ENCODE peak calls at places on chromosomes 1 and 21, in nine cellular contexts. One of them, this sample, is unnamed.
A peak's percentile ranks its signal among the peaks of the same experiment; 100 is the strongest.

GRCh38 chr1:205580140-205580922 is 51.5 kb downstream of the ELK4 start:
- DNase-seq in tibial nerve: no peak
- DNase-seq in upper lobe of right lung: no peak
- DNase-seq in CD8-positive, alpha-beta T cell: no peak
- DNase-seq in GM06990: no peak
- DNase-seq in neural crest cell: no peak
- DNase-seq in esophagus muscularis mucosa: no peak
- DNase-seq in AG04450: no peak
- DNase-seq in fibroblast of lung: no peak
- DNase-seq in this sample: no peak

GRCh38 chr1:32351859-32352745 is 10.2 kb downstream of the FAM229A start:
- DNase-seq in tibial nerve: peak; percentile 39
- DNase-seq in upper lobe of right lung: no peak
- DNase-seq in CD8-positive, alpha-beta T cell: no peak
- DNase-seq in GM06990: no peak
- DNase-seq in neural crest cell: no peak
- DNase-seq in esophagus muscularis mucosa: no peak
- DNase-seq in AG04450: no peak
- DNase-seq in fibroblast of lung: peak; percentile 41
- DNase-seq in this sample: peak; percentile 56

GRCh38 chr1:94514095-94514727 is 27.3 kb downstream of the F3 start:
- DNase-seq in tibial nerve: peak; percentile 52
- DNase-seq in upper lobe of right lung: no peak
- DNase-seq in CD8-positive, alpha-beta T cell: no peak
- DNase-seq in GM06990: no peak
- DNase-seq in neural crest cell: peak; percentile 31
- DNase-seq in esophagus muscularis mucosa: no peak
- DNase-seq in AG04450: no peak
- DNase-seq in fibroblast of lung: no peak
- DNase-seq in this sample: peak; percentile 47

GRCh38 chr1:2981388-2981787 is 39.9 kb upstream of the ACTRT2 start:
- DNase-seq in tibial nerve: no peak
- DNase-seq in upper lobe of right lung: peak; percentile 30
- DNase-seq in CD8-positive, alpha-beta T cell: no peak
- DNase-seq in GM06990: no peak
- DNase-seq in neural crest cell: no peak
- DNase-seq in esophagus muscularis mucosa: no peak
- DNase-seq in AG04450: no peak
- DNase-seq in fibroblast of lung: no peak
- DNase-seq in this sample: no peak

GRCh38 chr1:165828103-165828558 is 717 bp downstream of the UCK2 start:
- DNase-seq in tibial nerve: no peak
- DNase-seq in upper lobe of right lung: peak; percentile 68
- DNase-seq in CD8-positive, alpha-beta T cell: no peak
- DNase-seq in GM06990: peak; percentile 84
- DNase-seq in neural crest cell: peak; percentile 50
- DNase-seq in esophagus muscularis mucosa: no peak
- DNase-seq in AG04450: no peak
- DNase-seq in fibroblast of lung: peak; percentile 32
- DNase-seq in this sample: peak; percentile 31

GRCh38 chr21:45877821-45878469 is 103.6 kb upstream of the COL6A1 start:
- DNase-seq in tibial nerve: no peak
- DNase-seq in upper lobe of right lung: no peak
- DNase-seq in CD8-positive, alpha-beta T cell: no peak
- DNase-seq in GM06990: no peak
- DNase-seq in neural crest cell: no peak
- DNase-seq in esophagus muscularis mucosa: no peak
- DNase-seq in AG04450: no peak
- DNase-seq in fibroblast of lung: no peak
- DNase-seq in this sample: no peak

GRCh38 chr1:181583598-181583997 is 100.3 kb downstream of the CACNA1E start:
- DNase-seq in tibial nerve: no peak
- DNase-seq in upper lobe of right lung: no peak
- DNase-seq in CD8-positive, alpha-beta T cell: no peak
- DNase-seq in GM06990: no peak
- DNase-seq in neural crest cell: no peak
- DNase-seq in esophagus muscularis mucosa: no peak
- DNase-seq in AG04450: no peak
- DNase-seq in fibroblast of lung: no peak
- DNase-seq in this sample: no peak

GRCh38 chr1:9721606-9722377 is 70.3 kb downstream of the PIK3CD start:
- DNase-seq in tibial nerve: no peak
- DNase-seq in upper lobe of right lung: no peak
- DNase-seq in CD8-positive, alpha-beta T cell: peak; percentile 75
- DNase-seq in GM06990: peak; percentile 60
- DNase-seq in neural crest cell: peak; percentile 85
- DNase-seq in esophagus muscularis mucosa: no peak
- DNase-seq in AG04450: no peak
- DNase-seq in fibroblast of lung: no peak
- DNase-seq in this sample: peak; percentile 32

GRCh38 chr1:37865348-37866119 is 6.1 kb upstream of the MTF1 start:
- DNase-seq in tibial nerve: no peak
- DNase-seq in upper lobe of right lung: no peak
- DNase-seq in CD8-positive, alpha-beta T cell: no peak
- DNase-seq in GM06990: no peak
- DNase-seq in neural crest cell: no peak
- DNase-seq in esophagus muscularis mucosa: no peak
- DNase-seq in AG04450: no peak
- DNase-seq in fibroblast of lung: peak; percentile 26
- DNase-seq in this sample: no peak

GRCh38 chr1:157154291-157154690 is 16.1 kb upstream of the ETV3 start:
- DNase-seq in tibial nerve: no peak
- DNase-seq in upper lobe of right lung: no peak
- DNase-seq in CD8-positive, alpha-beta T cell: no peak
- DNase-seq in GM06990: no peak
- DNase-seq in neural crest cell: no peak
- DNase-seq in esophagus muscularis mucosa: no peak
- DNase-seq in AG04450: no peak
- DNase-seq in fibroblast of lung: no peak
- DNase-seq in this sample: no peak

GRCh38 chr1:157155658-157156057 is 17.5 kb upstream of the ETV3 start:
- DNase-seq in tibial nerve: peak; percentile 10
- DNase-seq in upper lobe of right lung: no peak
- DNase-seq in CD8-positive, alpha-beta T cell: no peak
- DNase-seq in GM06990: no peak
- DNase-seq in neural crest cell: no peak
- DNase-seq in esophagus muscularis mucosa: no peak
- DNase-seq in AG04450: no peak
- DNase-seq in fibroblast of lung: no peak
- DNase-seq in this sample: no peak

GRCh38 chr1:157156058-157156541 is 17.9 kb upstream of the ETV3 start:
- DNase-seq in tibial nerve: peak; percentile 70
- DNase-seq in upper lobe of right lung: peak; percentile 84
- DNase-seq in CD8-positive, alpha-beta T cell: peak; percentile 68
- DNase-seq in GM06990: peak; percentile 53
- DNase-seq in neural crest cell: peak; percentile 89
- DNase-seq in esophagus muscularis mucosa: no peak
- DNase-seq in AG04450: no peak
- DNase-seq in fibroblast of lung: peak; percentile 50
- DNase-seq in this sample: peak; percentile 67

GRCh38 chr1:157153743-157154142 is 15.5 kb upstream of the ETV3 start:
- DNase-seq in tibial nerve: no peak
- DNase-seq in upper lobe of right lung: no peak
- DNase-seq in CD8-positive, alpha-beta T cell: no peak
- DNase-seq in GM06990: no peak
- DNase-seq in neural crest cell: no peak
- DNase-seq in esophagus muscularis mucosa: no peak
- DNase-seq in AG04450: no peak
- DNase-seq in fibroblast of lung: no peak
- DNase-seq in this sample: no peak

DNA sequence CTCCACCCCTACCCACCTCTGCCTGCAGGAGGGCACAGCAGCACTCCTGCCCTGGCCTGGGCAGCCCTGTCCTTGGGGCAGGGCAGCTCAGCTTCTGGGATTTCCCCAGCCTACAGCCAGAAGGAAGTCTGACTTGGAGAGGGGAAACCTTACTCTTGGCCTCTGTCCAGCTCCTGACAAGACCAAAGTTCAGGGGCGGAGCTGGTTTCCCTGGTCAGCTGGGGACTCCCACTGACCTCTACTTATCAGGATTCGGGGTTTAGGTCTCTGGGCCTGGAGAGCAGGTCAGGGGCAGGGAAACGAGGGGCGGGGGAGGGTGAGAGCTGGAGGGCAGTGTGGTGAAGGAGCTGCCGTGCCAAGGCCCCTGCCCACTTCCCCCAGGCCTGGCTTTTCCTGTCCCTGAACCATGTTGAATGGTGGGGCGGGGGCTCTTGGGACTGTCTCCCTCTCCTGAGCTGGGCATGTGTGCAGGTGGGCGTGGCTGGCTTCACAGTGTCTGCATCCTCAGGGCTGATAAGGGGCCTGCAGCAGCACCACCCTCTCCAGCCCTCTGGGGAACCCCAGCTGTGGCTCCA is 16.8 kb upstream of the ETV3 start:
- DNase-seq in tibial nerve: peak; percentile 47
- DNase-seq in upper lobe of right lung: peak; percentile 72
- DNase-seq in CD8-positive, alpha-beta T cell: no peak
- DNase-seq in GM06990: no peak
- DNase-seq in neural crest cell: no peak
- DNase-seq in esophagus muscularis mucosa: no peak
- DNase-seq in AG04450: no peak
- DNase-seq in fibroblast of lung: peak; percentile 10
- DNase-seq in this sample: peak; percentile 74
- TF ChIP-seq CTCF in tibial nerve: no peak
- TF ChIP-seq CTCF in upper lobe of right lung: no peak
- TF ChIP-seq CTCF in CD8-positive, alpha-beta T cell: no peak
- TF ChIP-seq CTCF in GM06990: no peak
- TF ChIP-seq CTCF in neural crest cell: no peak
- TF ChIP-seq CTCF in esophagus muscularis mucosa: no peak
- TF ChIP-seq CTCF in AG04450: no peak
- TF ChIP-seq CTCF in fibroblast of lung: no peak
- TF ChIP-seq CTCF in this sample: no peak

GRCh38 chr1:78553859-78554258 is 63.1 kb downstream of the PTGFR start:
- DNase-seq in tibial nerve: no peak
- DNase-seq in upper lobe of right lung: no peak
- DNase-seq in CD8-positive, alpha-beta T cell: no peak
- DNase-seq in GM06990: no peak
- DNase-seq in neural crest cell: no peak
- DNase-seq in esophagus muscularis mucosa: no peak
- DNase-seq in AG04450: no peak
- DNase-seq in fibroblast of lung: no peak
- DNase-seq in this sample: peak; percentile 11
- TF ChIP-seq CTCF in tibial nerve: no peak
- TF ChIP-seq CTCF in upper lobe of right lung: no peak
- TF ChIP-seq CTCF in CD8-positive, alpha-beta T cell: no peak
- TF ChIP-seq CTCF in GM06990: peak; percentile 36
- TF ChIP-seq CTCF in neural crest cell: peak; percentile 33
- TF ChIP-seq CTCF in esophagus muscularis mucosa: no peak
- TF ChIP-seq CTCF in AG04450: peak; percentile 3
- TF ChIP-seq CTCF in fibroblast of lung: no peak
- TF ChIP-seq CTCF in this sample: no peak

GRCh38 chr1:237895630-237896029 is 4.9 kb upstream of the ZP4 start:
- DNase-seq in tibial nerve: no peak
- DNase-seq in upper lobe of right lung: no peak
- DNase-seq in CD8-positive, alpha-beta T cell: no peak
- DNase-seq in GM06990: no peak
- DNase-seq in neural crest cell: no peak
- DNase-seq in esophagus muscularis mucosa: no peak
- DNase-seq in AG04450: no peak
- DNase-seq in fibroblast of lung: no peak
- DNase-seq in this sample: no peak

GRCh38 chr1:237903961-237904360 is 13.2 kb upstream of the ZP4 start:
- DNase-seq in tibial nerve: no peak
- DNase-seq in upper lobe of right lung: no peak
- DNase-seq in CD8-positive, alpha-beta T cell: no peak
- DNase-seq in GM06990: no peak
- DNase-seq in neural crest cell: no peak
- DNase-seq in esophagus muscularis mucosa: no peak
- DNase-seq in AG04450: no peak
- DNase-seq in fibroblast of lung: no peak
- DNase-seq in this sample: no peak

GRCh38 chr1:237901284-237901870 is 10.7 kb upstream of the ZP4 start:
- DNase-seq in tibial nerve: no peak
- DNase-seq in upper lobe of right lung: no peak
- DNase-seq in CD8-positive, alpha-beta T cell: no peak
- DNase-seq in GM06990: no peak
- DNase-seq in neural crest cell: no peak
- DNase-seq in esophagus muscularis mucosa: peak; percentile 39
- DNase-seq in AG04450: no peak
- DNase-seq in fibroblast of lung: peak; percentile 34
- DNase-seq in this sample: no peak
- TF ChIP-seq CTCF in tibial nerve: no peak
- TF ChIP-seq CTCF in upper lobe of right lung: peak; percentile 36
- TF ChIP-seq CTCF in CD8-positive, alpha-beta T cell: no peak
- TF ChIP-seq CTCF in GM06990: peak; percentile 47
- TF ChIP-seq CTCF in neural crest cell: peak; percentile 66
- TF ChIP-seq CTCF in esophagus muscularis mucosa: no peak
- TF ChIP-seq CTCF in AG04450: peak; percentile 12
- TF ChIP-seq CTCF in fibroblast of lung: no peak
- TF ChIP-seq CTCF in this sample: no peak

GRCh38 chr1:202235003-202235660 is 41.5 kb downstream of the LGR6 start:
- DNase-seq in tibial nerve: no peak
- DNase-seq in upper lobe of right lung: no peak
- DNase-seq in CD8-positive, alpha-beta T cell: no peak
- DNase-seq in GM06990: no peak
- DNase-seq in neural crest cell: no peak
- DNase-seq in esophagus muscularis mucosa: no peak
- DNase-seq in AG04450: no peak
- DNase-seq in fibroblast of lung: no peak
- DNase-seq in this sample: no peak

GRCh38 chr1:202234331-202235002 is 40.9 kb downstream of the LGR6 start:
- DNase-seq in tibial nerve: no peak
- DNase-seq in upper lobe of right lung: no peak
- DNase-seq in CD8-positive, alpha-beta T cell: no peak
- DNase-seq in GM06990: no peak
- DNase-seq in neural crest cell: no peak
- DNase-seq in esophagus muscularis mucosa: no peak
- DNase-seq in AG04450: no peak
- DNase-seq in fibroblast of lung: peak; percentile 74
- DNase-seq in this sample: no peak

GRCh38 chr1:202235856-202236837 is 42.5 kb downstream of the LGR6 start:
- DNase-seq in tibial nerve: peak; percentile 52
- DNase-seq in upper lobe of right lung: peak; percentile 79
- DNase-seq in CD8-positive, alpha-beta T cell: peak; percentile 38
- DNase-seq in GM06990: peak; percentile 28
- DNase-seq in neural crest cell: peak; percentile 87
- DNase-seq in esophagus muscularis mucosa: no peak
- DNase-seq in AG04450: peak; percentile 85
- DNase-seq in fibroblast of lung: peak; percentile 98
- DNase-seq in this sample: peak; percentile 90

GRCh38 chr1:202238914-202239313 is 45.3 kb downstream of the LGR6 start:
- DNase-seq in tibial nerve: no peak
- DNase-seq in upper lobe of right lung: no peak
- DNase-seq in CD8-positive, alpha-beta T cell: no peak
- DNase-seq in GM06990: no peak
- DNase-seq in neural crest cell: no peak
- DNase-seq in esophagus muscularis mucosa: no peak
- DNase-seq in AG04450: no peak
- DNase-seq in fibroblast of lung: no peak
- DNase-seq in this sample: no peak

DNA sequence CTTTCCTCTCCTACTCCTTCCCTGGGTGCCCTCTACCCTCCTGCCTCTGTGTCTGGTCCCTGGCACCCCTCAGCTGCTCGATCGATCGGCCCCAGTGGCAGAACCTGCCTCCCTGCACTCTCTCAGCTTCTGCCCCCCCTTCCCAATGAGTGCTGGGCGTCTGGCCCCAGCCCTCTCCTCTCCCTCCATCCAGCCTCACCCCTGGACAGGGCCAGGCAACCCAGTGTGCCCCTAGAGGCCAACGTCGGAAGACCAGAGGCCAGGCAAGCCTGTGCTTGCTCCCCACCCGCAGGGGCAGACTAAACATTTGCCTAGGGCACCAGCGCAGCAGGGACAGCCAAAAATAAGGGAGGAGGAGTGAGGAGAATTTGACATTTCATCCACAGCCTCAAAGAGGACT is 43.5 kb downstream of the LGR6 start:
- DNase-seq in tibial nerve: no peak
- DNase-seq in upper lobe of right lung: peak; percentile 65
- DNase-seq in CD8-positive, alpha-beta T cell: no peak
- DNase-seq in GM06990: peak; percentile 33
- DNase-seq in neural crest cell: peak; percentile 59
- DNase-seq in esophagus muscularis mucosa: no peak
- DNase-seq in AG04450: no peak
- DNase-seq in fibroblast of lung: no peak
- DNase-seq in this sample: peak; percentile 23
- TF ChIP-seq CTCF in tibial nerve: no peak
- TF ChIP-seq CTCF in upper lobe of right lung: peak; percentile 34
- TF ChIP-seq CTCF in CD8-positive, alpha-beta T cell: no peak
- TF ChIP-seq CTCF in GM06990: peak; percentile 72
- TF ChIP-seq CTCF in neural crest cell: peak; percentile 57
- TF ChIP-seq CTCF in esophagus muscularis mucosa: no peak
- TF ChIP-seq CTCF in AG04450: peak; percentile 59
- TF ChIP-seq CTCF in fibroblast of lung: peak; percentile 44
- TF ChIP-seq CTCF in this sample: peak; percentile 55